ENCODE peak calls at places on chromosomes 13 and 19, in four cellular contexts. H, G, S and L are unnamed samples.

GRCh38 chr13:42283574-42283973 is 11.6 kb downstream of the AKAP11 start:
- DNase-seq in G (no peak), S (no peak), H (no peak), L (no peak)

GRCh38 chr19:54151362-54152035 is 8.0 kb downstream of the LENG1 start:
- DNase-seq in S (no peak), H (no peak), G (no peak), L (no peak)

GRCh38 chr19:18612772-18613588 is at the start of gene TMEM59L:
- DNase-seq in S (no peak), G (peak; percentile 83), H (no peak), L (no peak)

GRCh38 chr19:48608798-48609263 is 2.3 kb downstream of the SPACA4 start:
- DNase-seq in S (no peak), H (peak; percentile 42), G (no peak), L (no peak)

GRCh38 chr13:48411281-48412099 is 1.4 kb downstream of the LPAR6 start:
- DNase-seq in S (no peak), H (no peak), G (no peak), L (no peak)

GRCh38 chr19:17448190-17448967 is at the start of gene TMEM221:
- DNase-seq in S (peak; percentile 47), H (no peak), G (peak; percentile 81), L (no peak)

GRCh38 chr13:29619995-29620394 is 24.5 kb upstream of the SLC7A1 start:
- DNase-seq in H (no peak), S (no peak), G (no peak), L (no peak)

GRCh38 chr19:6828306-6828697 is 55.8 kb downstream of the VAV1 start:
- DNase-seq in H (no peak), G (no peak), S (no peak), L (no peak)

GRCh38 chr13:28495586-28496564 is 947 bp upstream of the FLT1 start:
- DNase-seq in H (no peak), S (no peak), G (peak; percentile 61), L (no peak)

GRCh38 chr19:19385900-19386339 is 19.6 kb upstream of the GATAD2A start:
- DNase-seq in S (no peak), H (no peak), G (no peak), L (no peak)

GRCh38 chr13:71871844-71872243 is 4.8 kb upstream of the DACH1 start:
- DNase-seq in G (no peak), S (no peak), H (no peak), L (no peak)

GRCh38 chr19:6030214-6030507 is 52.2 kb upstream of the RANBP3 start:
- DNase-seq in G (no peak), S (no peak), H (no peak), L (no peak)

GRCh38 chr13:75181906-75182305 is 300.1 kb downstream of the TBC1D4 start:
- DNase-seq in H (no peak), G (no peak), S (no peak), L (no peak)

GRCh38 chr13:35781044-35781443 is 304.6 kb upstream of the MAB21L1 start:
- DNase-seq in S (no peak), G (no peak), H (no peak), L (no peak)

GRCh38 chr19:54561840-54562239 is 11.8 kb upstream of the LILRA2 start:
- DNase-seq in G (no peak), H (no peak), S (no peak), L (no peak)

GRCh38 chr19:14479985-14480694 is 5.0 kb upstream of the PTGER1 start:
- DNase-seq in H (no peak), G (peak; percentile 94), S (peak; percentile 48), L (no peak)

GRCh38 chr13:90760639-90761038 is 586.8 kb upstream of the MIR17HG start:
- DNase-seq in H (no peak), G (no peak), S (no peak), L (no peak)

GRCh38 chr13:74070065-74070464 is 64.1 kb downstream of the KLF12 start:
- DNase-seq in S (no peak), H (no peak), G (no peak), L (no peak)

GRCh38 chr19:41263042-41263849 is 926 bp upstream of the HNRNPUL1 start:
- DNase-seq in S (peak; percentile 57), H (peak; percentile 35), G (peak; percentile 86), L (peak; percentile 61)

GRCh38 chr19:778910-779653 is 18.2 kb upstream of the PTBP1 start:
- DNase-seq in G (no peak), S (no peak), H (peak; percentile 81), L (no peak)

GRCh38 chr19:39188960-39189359 is 7.8 kb upstream of the NCCRP1 start:
- DNase-seq in G (no peak), H (no peak), S (no peak), L (no peak)

GRCh38 chr13:46896346-46897138 is at the start of gene HTR2A:
- DNase-seq in H (no peak), G (peak; percentile 81), S (peak; percentile 23), L (no peak)

GRCh38 chr13:39049274-39049673 is 11.0 kb downstream of the NHLRC3 start:
- DNase-seq in S (no peak), H (no peak), G (no peak), L (no peak)

GRCh38 chr19:49641688-49642487 is at the start of gene SCAF1:
- DNase-seq in S (peak; percentile 99), H (peak; percentile 97), G (peak; percentile 99), L (peak; percentile 99)

GRCh38 chr19:676343-677105 is at the start of gene FSTL3:
- DNase-seq in G (no peak), H (no peak), S (no peak), L (no peak)

GRCh38 chr13:86563308-86563707 is 764.1 kb upstream of the SLITRK6 start:
- DNase-seq in H (no peak), S (no peak), G (no peak), L (no peak)

GRCh38 chr13:99214232-99214631 is 13.6 kb downstream of the UBAC2 start:
- DNase-seq in S (no peak), H (no peak), G (no peak), L (no peak)